ENCODE peak calls at places on chromosomes 7 and 10, in six cellular contexts. One of them, this sample, is unnamed.

GRCh38 chr7:70218006-70218405 is 619.7 kb downstream of the AUTS2 start:
- DNase-seq in body of pancreas: no peak
- DNase-seq in spleen: no peak
- DNase-seq in heart left ventricle: no peak
- DNase-seq in DND-41: no peak
- DNase-seq in AG09309: no peak
- DNase-seq in this sample: no peak

GRCh38 chr7:73966941-73967831 is 60.8 kb upstream of the ELN start:
- DNase-seq in heart left ventricle: no peak
- DNase-seq in AG09309: no peak
- DNase-seq in spleen: peak; percentile 40
- DNase-seq in DND-41: no peak
- DNase-seq in body of pancreas: peak; percentile 1
- DNase-seq in this sample: no peak

GRCh38 chr7:131336956-131337355 is 9.3 kb downstream of the MKLN1 start:
- DNase-seq in body of pancreas: no peak
- DNase-seq in spleen: no peak
- DNase-seq in heart left ventricle: no peak
- DNase-seq in AG09309: no peak
- DNase-seq in DND-41: no peak
- DNase-seq in this sample: no peak

GRCh38 chr7:101941481-101942383 is 124.3 kb downstream of the CUX1 start:
- DNase-seq in spleen: no peak
- DNase-seq in AG09309: no peak
- DNase-seq in body of pancreas: no peak
- DNase-seq in DND-41: no peak
- DNase-seq in heart left ventricle: peak; percentile 53
- DNase-seq in this sample: no peak

GRCh38 chr10:52769966-52770365 is 2.6 kb downstream of the MBL2 start:
- DNase-seq in body of pancreas: no peak
- DNase-seq in spleen: no peak
- DNase-seq in heart left ventricle: no peak
- DNase-seq in AG09309: no peak
- DNase-seq in DND-41: no peak
- DNase-seq in this sample: no peak

GRCh38 chr7:31935671-31936070 is 134.5 kb downstream of the PDE1C start:
- DNase-seq in heart left ventricle: no peak
- DNase-seq in spleen: no peak
- DNase-seq in DND-41: no peak
- DNase-seq in body of pancreas: no peak
- DNase-seq in AG09309: no peak
- DNase-seq in this sample: no peak

GRCh38 chr7:106621393-106622132 is 39.4 kb downstream of the CCDC71L start:
- DNase-seq in DND-41: no peak
- DNase-seq in heart left ventricle: no peak
- DNase-seq in spleen: no peak
- DNase-seq in body of pancreas: no peak
- DNase-seq in AG09309: no peak
- DNase-seq in this sample: no peak

GRCh38 chr7:27153526-27153925 is 1.1 kb upstream of the HOXA3 start:
- DNase-seq in spleen: no peak
- DNase-seq in AG09309: no peak
- DNase-seq in body of pancreas: no peak
- DNase-seq in heart left ventricle: no peak
- DNase-seq in DND-41: no peak
- DNase-seq in this sample: no peak

GRCh38 chr10:103083977-103084320 is 109.1 kb downstream of the NT5C2 start:
- DNase-seq in body of pancreas: no peak
- DNase-seq in spleen: no peak
- DNase-seq in DND-41: no peak
- DNase-seq in heart left ventricle: no peak
- DNase-seq in AG09309: no peak
- DNase-seq in this sample: no peak

GRCh38 chr10:80416401-80417098 is 8.2 kb downstream of the PRXL2A start:
- DNase-seq in DND-41: no peak
- DNase-seq in heart left ventricle: peak; percentile 82
- DNase-seq in spleen: no peak
- DNase-seq in AG09309: no peak
- DNase-seq in body of pancreas: no peak
- DNase-seq in this sample: no peak

GRCh38 chr10:70672165-70672992 is at the start of gene ADAMTS14:
- DNase-seq in heart left ventricle: peak; percentile 49
- DNase-seq in body of pancreas: no peak
- DNase-seq in DND-41: peak; percentile 72
- DNase-seq in spleen: peak; percentile 73
- DNase-seq in AG09309: no peak
- DNase-seq in this sample: peak; percentile 23

GRCh38 chr7:68679456-68680234 is 918.6 kb upstream of the AUTS2 start:
- DNase-seq in body of pancreas: no peak
- DNase-seq in heart left ventricle: no peak
- DNase-seq in spleen: no peak
- DNase-seq in AG09309: no peak
- DNase-seq in DND-41: no peak
- DNase-seq in this sample: no peak

GRCh38 chr7:65251851-65252620 is 121.6 kb upstream of the ZNF92 start:
- DNase-seq in AG09309: no peak
- DNase-seq in heart left ventricle: peak; percentile 61
- DNase-seq in spleen: peak; percentile 78
- DNase-seq in body of pancreas: peak; percentile 57
- DNase-seq in DND-41: no peak
- DNase-seq in this sample: peak; percentile 37

GRCh38 chr7:114481995-114482394 is 67.4 kb downstream of the FOXP2 start:
- DNase-seq in body of pancreas: no peak
- DNase-seq in spleen: no peak
- DNase-seq in AG09309: no peak
- DNase-seq in heart left ventricle: no peak
- DNase-seq in DND-41: no peak
- DNase-seq in this sample: no peak

GRCh38 chr10:11145498-11145855 is 127.8 kb downstream of the CELF2 start:
- DNase-seq in body of pancreas: no peak
- DNase-seq in heart left ventricle: peak; percentile 56
- DNase-seq in DND-41: peak; percentile 86
- DNase-seq in spleen: peak; percentile 90
- DNase-seq in AG09309: no peak
- DNase-seq in this sample: peak; percentile 79

GRCh38 chr7:80848841-80849240 is 70.0 kb downstream of the SEMA3C start:
- DNase-seq in spleen: no peak
- DNase-seq in AG09309: no peak
- DNase-seq in heart left ventricle: no peak
- DNase-seq in body of pancreas: no peak
- DNase-seq in DND-41: no peak
- DNase-seq in this sample: no peak

GRCh38 chr7:95781967-95782586 is 9.7 kb downstream of the DYNC1I1 start:
- DNase-seq in heart left ventricle: no peak
- DNase-seq in body of pancreas: no peak
- DNase-seq in AG09309: no peak
- DNase-seq in DND-41: no peak
- DNase-seq in spleen: no peak
- DNase-seq in this sample: no peak

DNA sequence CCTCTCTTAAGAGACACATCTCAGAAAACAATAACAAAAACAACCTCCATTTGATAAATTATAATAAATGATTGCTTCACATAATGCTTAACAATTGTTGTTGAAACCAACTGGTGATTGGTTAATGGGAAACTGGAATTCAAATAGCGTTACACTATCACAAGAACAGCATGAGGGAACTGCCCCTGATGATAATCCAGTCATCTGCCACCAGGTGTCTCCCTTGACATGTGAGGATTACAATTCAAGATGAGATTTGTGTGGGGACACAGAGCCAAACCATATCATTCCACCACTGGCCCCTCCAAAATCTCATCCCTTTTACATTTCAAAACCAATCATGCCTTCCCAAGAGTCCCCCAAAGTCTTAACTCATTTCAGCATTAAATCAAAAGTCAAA is 375.9 kb downstream of the BMPER start:
- DNase-seq in spleen: no peak
- DNase-seq in heart left ventricle: no peak
- DNase-seq in body of pancreas: no peak
- DNase-seq in AG09309: no peak
- DNase-seq in DND-41: no peak
- DNase-seq in this sample: no peak
- TF ChIP-seq CTCF in spleen: no peak
- TF ChIP-seq CTCF in heart left ventricle: no peak
- TF ChIP-seq CTCF in body of pancreas: no peak
- TF ChIP-seq CTCF in AG09309: peak; percentile 37
- TF ChIP-seq CTCF in DND-41: peak; percentile 18
- TF ChIP-seq CTCF in this sample: no peak

DNA sequence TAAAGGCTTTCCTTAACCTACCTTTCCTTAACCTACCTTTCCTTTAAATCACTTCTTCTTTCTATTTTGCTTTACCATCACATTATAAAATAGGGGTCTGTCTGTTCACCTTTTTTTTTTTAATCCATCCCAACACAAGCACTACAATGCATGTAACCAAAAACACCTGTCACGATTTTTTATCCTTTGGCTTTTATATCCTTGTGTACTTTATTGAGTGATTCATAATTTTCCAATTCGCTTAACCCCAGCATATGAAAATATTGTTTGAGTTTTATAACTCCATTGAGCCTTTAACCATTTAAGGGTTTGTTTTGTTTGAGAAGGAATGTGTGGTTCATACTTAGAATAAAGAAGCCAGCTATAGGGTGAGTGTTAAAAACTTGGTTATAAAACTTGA is 132.2 kb downstream of the CHRM2 start:
- DNase-seq in body of pancreas: no peak
- DNase-seq in heart left ventricle: no peak
- DNase-seq in spleen: no peak
- DNase-seq in DND-41: no peak
- DNase-seq in AG09309: no peak
- DNase-seq in this sample: no peak
- TF ChIP-seq CTCF in body of pancreas: no peak
- TF ChIP-seq CTCF in heart left ventricle: no peak
- TF ChIP-seq CTCF in spleen: no peak
- TF ChIP-seq CTCF in DND-41: no peak
- TF ChIP-seq CTCF in AG09309: no peak
- TF ChIP-seq CTCF in this sample: no peak

DNA sequence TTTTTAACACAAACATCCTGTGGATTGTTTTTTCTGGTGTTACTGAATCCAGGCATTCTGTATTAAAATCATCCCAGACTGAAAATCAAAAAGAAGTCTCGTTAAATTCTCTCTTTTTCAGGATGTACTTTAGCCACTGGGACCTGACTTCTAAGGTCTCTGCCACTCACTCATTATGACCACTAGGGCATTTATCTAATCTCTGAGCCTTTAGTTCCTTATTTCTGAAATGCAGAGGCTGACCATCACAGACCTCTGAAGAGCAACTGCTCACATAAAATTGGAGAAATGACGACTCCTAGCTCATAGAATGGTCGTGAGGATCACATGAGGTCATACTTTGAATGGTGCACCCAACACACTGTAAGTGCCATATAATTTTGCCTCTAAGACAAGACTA is 63.2 kb downstream of the KCNMA1 start:
- DNase-seq in AG09309: no peak
- DNase-seq in spleen: no peak
- DNase-seq in heart left ventricle: no peak
- DNase-seq in DND-41: no peak
- DNase-seq in body of pancreas: no peak
- DNase-seq in this sample: no peak
- TF ChIP-seq CTCF in AG09309: no peak
- TF ChIP-seq CTCF in spleen: no peak
- TF ChIP-seq CTCF in heart left ventricle: no peak
- TF ChIP-seq CTCF in DND-41: no peak
- TF ChIP-seq CTCF in body of pancreas: no peak
- TF ChIP-seq CTCF in this sample: no peak

GRCh38 chr7:1640376-1641172 is 29.5 kb upstream of the ELFN1 start:
- DNase-seq in heart left ventricle: no peak
- DNase-seq in AG09309: no peak
- DNase-seq in body of pancreas: no peak
- DNase-seq in DND-41: no peak
- DNase-seq in spleen: no peak
- DNase-seq in this sample: no peak
- TF ChIP-seq CTCF in heart left ventricle: no peak
- TF ChIP-seq CTCF in AG09309: peak; percentile 21
- TF ChIP-seq CTCF in body of pancreas: no peak
- TF ChIP-seq CTCF in DND-41: peak; percentile 34
- TF ChIP-seq CTCF in spleen: no peak
- TF ChIP-seq CTCF in this sample: no peak

GRCh38 chr7:150902078-150903033 is 50.0 kb downstream of the AOC1 start:
- DNase-seq in DND-41: no peak
- DNase-seq in body of pancreas: no peak
- DNase-seq in spleen: no peak
- DNase-seq in AG09309: no peak
- DNase-seq in heart left ventricle: no peak
- DNase-seq in this sample: no peak

GRCh38 chr7:150901160-150902035 is 49.1 kb downstream of the AOC1 start:
- DNase-seq in DND-41: no peak
- DNase-seq in AG09309: no peak
- DNase-seq in spleen: no peak
- DNase-seq in body of pancreas: peak; percentile 41
- DNase-seq in heart left ventricle: no peak
- DNase-seq in this sample: no peak

GRCh38 chr7:150904342-150904909 is 52.1 kb downstream of the AOC1 start:
- DNase-seq in DND-41: no peak
- DNase-seq in body of pancreas: no peak
- DNase-seq in heart left ventricle: no peak
- DNase-seq in spleen: no peak
- DNase-seq in AG09309: no peak
- DNase-seq in this sample: no peak

GRCh38 chr7:150900675-150901074 is 48.4 kb downstream of the AOC1 start:
- DNase-seq in body of pancreas: no peak
- DNase-seq in DND-41: no peak
- DNase-seq in spleen: no peak
- DNase-seq in AG09309: no peak
- DNase-seq in heart left ventricle: no peak
- DNase-seq in this sample: no peak

DNA sequence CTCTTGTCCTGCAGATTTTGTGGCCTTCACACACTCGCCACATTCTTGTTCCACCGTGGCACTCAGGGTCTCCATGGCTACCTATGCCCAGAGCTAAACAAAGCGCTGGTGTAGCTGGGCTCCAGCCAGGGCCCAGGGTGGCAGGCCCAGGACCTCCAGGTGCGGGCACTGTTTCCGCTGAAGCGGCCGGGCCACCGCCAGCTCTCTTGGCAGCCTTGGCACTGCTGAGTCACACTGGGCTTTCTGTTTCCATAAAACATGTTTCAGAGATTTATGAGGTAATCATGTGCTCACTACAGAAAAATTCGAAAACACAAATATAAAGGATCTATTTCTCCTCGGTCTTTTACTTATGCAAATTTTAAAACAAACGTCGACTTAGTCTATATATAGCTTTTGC is 51.3 kb downstream of the AOC1 start:
- DNase-seq in heart left ventricle: peak; percentile 92
- DNase-seq in AG09309: peak; percentile 21
- DNase-seq in DND-41: no peak
- DNase-seq in spleen: no peak
- DNase-seq in body of pancreas: peak; percentile 74
- DNase-seq in this sample: peak; percentile 45
- TF ChIP-seq CTCF in heart left ventricle: no peak
- TF ChIP-seq CTCF in AG09309: no peak
- TF ChIP-seq CTCF in DND-41: no peak
- TF ChIP-seq CTCF in spleen: no peak
- TF ChIP-seq CTCF in body of pancreas: no peak
- TF ChIP-seq CTCF in this sample: no peak

This sample was measured in activated CD8-positive, alpha-beta T cell treated with anti-CD3 and anti-CD28 coated beads for 36 hours.